ENCODE peak calls at places on chromosome 12, in five cellular contexts. One of them, this sample, is unnamed.
A peak's percentile ranks its signal among the peaks of the same experiment; 100 is the strongest.

GRCh38 chr12:68587448-68587873 is 23.2 kb upstream of the RAP1B start:
- DNase-seq in activated B cell treated with CpG ODN at 0.5 μM for 24 hours: no peak
- DNase-seq in epithelial cell of esophagus: no peak
- DNase-seq in CD4-positive, alpha-beta T cell: no peak
- DNase-seq in heart right ventricle: no peak
- DNase-seq in this sample: no peak

GRCh38 chr12:6612247-6612646 is 5.1 kb upstream of the CHD4 start:
- DNase-seq in activated B cell treated with CpG ODN at 0.5 μM for 24 hours: no peak
- DNase-seq in epithelial cell of esophagus: no peak
- DNase-seq in CD4-positive, alpha-beta T cell: no peak
- DNase-seq in heart right ventricle: no peak
- DNase-seq in this sample: no peak

GRCh38 chr12:108831309-108831991 is 25.9 kb downstream of the SSH1 start:
- DNase-seq in activated B cell treated with CpG ODN at 0.5 μM for 24 hours: no peak
- DNase-seq in epithelial cell of esophagus: no peak
- DNase-seq in CD4-positive, alpha-beta T cell: no peak
- DNase-seq in heart right ventricle: no peak
- DNase-seq in this sample: no peak

GRCh38 chr12:67069451-67070306 is 199.5 kb upstream of the CAND1 start:
- DNase-seq in activated B cell treated with CpG ODN at 0.5 μM for 24 hours: peak; percentile 18
- DNase-seq in epithelial cell of esophagus: peak; percentile 63
- DNase-seq in CD4-positive, alpha-beta T cell: peak; percentile 42
- DNase-seq in heart right ventricle: no peak
- DNase-seq in this sample: no peak

GRCh38 chr12:92408072-92408900 is 262.6 kb upstream of the BTG1 start:
- DNase-seq in activated B cell treated with CpG ODN at 0.5 μM for 24 hours: no peak
- DNase-seq in epithelial cell of esophagus: peak; percentile 58
- DNase-seq in CD4-positive, alpha-beta T cell: peak; percentile 21
- DNase-seq in heart right ventricle: peak; percentile 11
- DNase-seq in this sample: no peak

GRCh38 chr12:123115409-123116111 is 35.3 kb downstream of the PITPNM2 start:
- DNase-seq in activated B cell treated with CpG ODN at 0.5 μM for 24 hours: peak; percentile 32
- DNase-seq in epithelial cell of esophagus: peak; percentile 47
- DNase-seq in CD4-positive, alpha-beta T cell: peak; percentile 20
- DNase-seq in heart right ventricle: no peak
- DNase-seq in this sample: no peak

GRCh38 chr12:89542912-89543592 is 17.2 kb upstream of the POC1B start:
- DNase-seq in activated B cell treated with CpG ODN at 0.5 μM for 24 hours: peak; percentile 22
- DNase-seq in epithelial cell of esophagus: peak; percentile 88
- DNase-seq in CD4-positive, alpha-beta T cell: peak; percentile 50
- DNase-seq in heart right ventricle: no peak
- DNase-seq in this sample: peak; percentile 50

GRCh38 chr12:75894965-75895754 is 136.4 kb downstream of the PHLDA1 start:
- DNase-seq in activated B cell treated with CpG ODN at 0.5 μM for 24 hours: no peak
- DNase-seq in epithelial cell of esophagus: no peak
- DNase-seq in CD4-positive, alpha-beta T cell: no peak
- DNase-seq in heart right ventricle: no peak
- DNase-seq in this sample: no peak

GRCh38 chr12:109581856-109582255 is 8.3 kb downstream of the MVK start:
- DNase-seq in activated B cell treated with CpG ODN at 0.5 μM for 24 hours: no peak
- DNase-seq in epithelial cell of esophagus: peak; percentile 93
- DNase-seq in CD4-positive, alpha-beta T cell: no peak
- DNase-seq in heart right ventricle: no peak
- DNase-seq in this sample: no peak

GRCh38 chr12:43776498-43776897 is 17.7 kb downstream of the IRAK4 start:
- DNase-seq in activated B cell treated with CpG ODN at 0.5 μM for 24 hours: no peak
- DNase-seq in epithelial cell of esophagus: peak; percentile 50
- DNase-seq in CD4-positive, alpha-beta T cell: no peak
- DNase-seq in heart right ventricle: no peak
- DNase-seq in this sample: no peak

GRCh38 chr12:101276433-101276832 is 3.5 kb upstream of the UTP20 start:
- DNase-seq in activated B cell treated with CpG ODN at 0.5 μM for 24 hours: no peak
- DNase-seq in epithelial cell of esophagus: no peak
- DNase-seq in CD4-positive, alpha-beta T cell: no peak
- DNase-seq in heart right ventricle: no peak
- DNase-seq in this sample: no peak

GRCh38 chr12:46693518-46693917 is 132.3 kb downstream of the SLC38A4 start:
- DNase-seq in activated B cell treated with CpG ODN at 0.5 μM for 24 hours: no peak
- DNase-seq in epithelial cell of esophagus: no peak
- DNase-seq in CD4-positive, alpha-beta T cell: no peak
- DNase-seq in heart right ventricle: no peak
- DNase-seq in this sample: no peak

GRCh38 chr12:56256326-56256960 is 1.7 kb downstream of the ANKRD52 start:
- DNase-seq in activated B cell treated with CpG ODN at 0.5 μM for 24 hours: no peak
- DNase-seq in epithelial cell of esophagus: peak; percentile 13
- DNase-seq in CD4-positive, alpha-beta T cell: no peak
- DNase-seq in heart right ventricle: no peak
- DNase-seq in this sample: no peak

GRCh38 chr12:14849664-14850063 is 6.3 kb upstream of the ART4 start:
- DNase-seq in activated B cell treated with CpG ODN at 0.5 μM for 24 hours: no peak
- DNase-seq in epithelial cell of esophagus: peak; percentile 32
- DNase-seq in CD4-positive, alpha-beta T cell: no peak
- DNase-seq in heart right ventricle: no peak
- DNase-seq in this sample: no peak

GRCh38 chr12:120856980-120857379 is 47.2 kb downstream of the SPPL3 start:
- DNase-seq in activated B cell treated with CpG ODN at 0.5 μM for 24 hours: no peak
- DNase-seq in epithelial cell of esophagus: peak; percentile 41
- DNase-seq in CD4-positive, alpha-beta T cell: no peak
- DNase-seq in heart right ventricle: no peak
- DNase-seq in this sample: no peak
- TF ChIP-seq CTCF in activated B cell treated with CpG ODN at 0.5 μM for 24 hours: no peak
- TF ChIP-seq CTCF in epithelial cell of esophagus: peak; percentile 49
- TF ChIP-seq CTCF in CD4-positive, alpha-beta T cell: peak; percentile 55
- TF ChIP-seq CTCF in heart right ventricle: peak; percentile 46
- TF ChIP-seq CTCF in this sample: peak; percentile 39

DNA sequence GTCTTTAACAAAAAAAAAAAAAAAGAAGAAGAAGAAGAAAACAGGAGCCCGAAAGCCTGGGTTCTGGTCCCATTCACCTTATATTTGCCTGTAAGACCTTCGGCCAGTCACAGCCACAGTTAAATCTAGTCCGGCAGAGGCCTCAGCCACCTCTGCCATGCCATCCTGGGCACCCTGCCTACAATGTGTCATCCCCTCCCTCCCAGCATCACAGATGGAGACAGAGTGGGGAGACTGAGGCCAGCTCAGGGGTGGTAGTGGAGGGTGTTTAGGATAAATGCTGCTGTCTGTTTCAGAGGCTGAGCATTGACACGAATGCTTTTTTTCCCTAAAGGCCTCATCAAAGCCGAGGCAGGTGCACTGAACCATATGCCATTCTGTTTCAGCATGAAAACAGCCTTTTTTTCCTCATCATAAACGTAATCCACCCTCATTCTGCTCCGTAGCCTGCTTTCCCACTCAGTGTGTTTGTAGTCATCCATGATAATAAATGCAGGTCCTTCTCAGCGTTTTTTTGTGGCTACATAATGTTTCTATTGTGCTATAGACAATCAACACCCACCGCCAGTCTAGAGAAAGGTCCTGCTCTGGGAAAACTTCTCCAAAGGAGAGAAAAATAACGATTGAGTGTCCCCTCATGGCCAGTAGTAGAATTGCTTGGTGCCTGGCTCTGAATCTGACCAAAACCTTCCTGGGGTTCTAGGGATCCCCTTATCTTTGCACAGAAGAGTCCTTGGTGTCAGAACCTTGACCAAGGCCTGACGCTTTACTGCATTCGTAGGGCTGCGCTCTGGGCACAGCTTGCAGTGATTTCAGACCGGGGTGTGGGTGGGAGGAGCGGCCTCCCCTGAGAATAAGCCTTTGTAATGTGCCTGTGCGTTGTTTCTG is 41.1 kb upstream of the TSPAN9 start:
- DNase-seq in activated B cell treated with CpG ODN at 0.5 μM for 24 hours: no peak
- DNase-seq in epithelial cell of esophagus: no peak
- DNase-seq in CD4-positive, alpha-beta T cell: no peak
- DNase-seq in heart right ventricle: no peak
- DNase-seq in this sample: no peak
- TF ChIP-seq CTCF in activated B cell treated with CpG ODN at 0.5 μM for 24 hours: no peak
- TF ChIP-seq CTCF in epithelial cell of esophagus: peak; percentile 34
- TF ChIP-seq CTCF in CD4-positive, alpha-beta T cell: no peak
- TF ChIP-seq CTCF in heart right ventricle: peak; percentile 54
- TF ChIP-seq CTCF in this sample: no peak

GRCh38 chr12:39807043-39807442 is 187.4 kb upstream of the ABCD2 start:
- DNase-seq in activated B cell treated with CpG ODN at 0.5 μM for 24 hours: no peak
- DNase-seq in epithelial cell of esophagus: peak; percentile 2
- DNase-seq in CD4-positive, alpha-beta T cell: no peak
- DNase-seq in heart right ventricle: no peak
- DNase-seq in this sample: no peak
- TF ChIP-seq CTCF in activated B cell treated with CpG ODN at 0.5 μM for 24 hours: no peak
- TF ChIP-seq CTCF in epithelial cell of esophagus: peak; percentile 14
- TF ChIP-seq CTCF in CD4-positive, alpha-beta T cell: no peak
- TF ChIP-seq CTCF in heart right ventricle: no peak
- TF ChIP-seq CTCF in this sample: peak; percentile 16

DNA sequence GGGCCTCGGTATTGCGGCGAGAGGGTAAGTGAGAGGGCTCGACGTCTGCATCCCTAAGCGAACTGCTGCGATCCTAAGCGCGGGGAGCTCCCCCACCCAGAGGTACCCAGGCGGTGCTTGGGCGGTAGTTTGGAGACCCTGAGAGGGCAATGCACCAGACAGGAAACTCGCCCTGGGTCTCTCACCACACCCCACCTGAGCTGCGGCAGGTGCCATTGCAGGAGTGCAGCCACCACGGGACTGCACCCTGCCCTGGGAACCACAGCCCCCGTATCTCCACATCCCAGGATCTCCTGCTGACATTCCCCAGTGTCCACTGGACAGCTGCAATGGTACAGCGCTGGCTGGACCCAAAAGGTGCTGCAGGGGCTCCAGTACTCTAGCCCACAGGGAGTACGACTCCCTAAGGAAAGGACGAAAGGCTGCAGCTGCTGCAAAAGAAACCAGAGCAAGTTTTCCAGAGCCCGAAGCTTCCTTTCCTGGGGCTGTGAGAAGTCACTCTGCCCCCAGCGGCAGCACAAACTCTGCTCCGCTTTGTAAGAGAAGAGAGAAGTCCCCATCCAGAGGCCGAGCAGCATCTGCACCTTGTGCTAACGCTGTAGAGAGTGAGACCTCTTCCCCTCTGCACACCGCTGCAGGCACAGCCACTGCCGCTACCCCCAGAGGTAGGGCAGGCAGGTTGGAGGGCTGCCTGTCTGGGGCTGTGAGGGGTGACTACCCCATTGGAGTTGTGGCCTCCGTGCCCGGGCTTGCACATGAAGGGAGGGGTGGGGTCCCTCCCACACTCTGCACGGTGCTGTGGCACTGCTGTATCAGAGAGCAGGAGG is 31.1 kb upstream of the MON2 start:
- DNase-seq in activated B cell treated with CpG ODN at 0.5 μM for 24 hours: peak; percentile 20
- DNase-seq in epithelial cell of esophagus: peak; percentile 33
- DNase-seq in CD4-positive, alpha-beta T cell: peak; percentile 25
- DNase-seq in heart right ventricle: peak; percentile 29
- DNase-seq in this sample: peak; percentile 60
- TF ChIP-seq CTCF in activated B cell treated with CpG ODN at 0.5 μM for 24 hours: no peak
- TF ChIP-seq CTCF in epithelial cell of esophagus: peak; percentile 53
- TF ChIP-seq CTCF in CD4-positive, alpha-beta T cell: peak; percentile 19
- TF ChIP-seq CTCF in heart right ventricle: peak; percentile 58
- TF ChIP-seq CTCF in this sample: peak; percentile 56

GRCh38 chr12:103705927-103706326 is 118.9 kb downstream of the STAB2 start:
- DNase-seq in activated B cell treated with CpG ODN at 0.5 μM for 24 hours: no peak
- DNase-seq in epithelial cell of esophagus: no peak
- DNase-seq in CD4-positive, alpha-beta T cell: no peak
- DNase-seq in heart right ventricle: no peak
- DNase-seq in this sample: no peak
- TF ChIP-seq CTCF in activated B cell treated with CpG ODN at 0.5 μM for 24 hours: no peak
- TF ChIP-seq CTCF in epithelial cell of esophagus: peak; percentile 15
- TF ChIP-seq CTCF in CD4-positive, alpha-beta T cell: no peak
- TF ChIP-seq CTCF in heart right ventricle: no peak
- TF ChIP-seq CTCF in this sample: no peak

DNA sequence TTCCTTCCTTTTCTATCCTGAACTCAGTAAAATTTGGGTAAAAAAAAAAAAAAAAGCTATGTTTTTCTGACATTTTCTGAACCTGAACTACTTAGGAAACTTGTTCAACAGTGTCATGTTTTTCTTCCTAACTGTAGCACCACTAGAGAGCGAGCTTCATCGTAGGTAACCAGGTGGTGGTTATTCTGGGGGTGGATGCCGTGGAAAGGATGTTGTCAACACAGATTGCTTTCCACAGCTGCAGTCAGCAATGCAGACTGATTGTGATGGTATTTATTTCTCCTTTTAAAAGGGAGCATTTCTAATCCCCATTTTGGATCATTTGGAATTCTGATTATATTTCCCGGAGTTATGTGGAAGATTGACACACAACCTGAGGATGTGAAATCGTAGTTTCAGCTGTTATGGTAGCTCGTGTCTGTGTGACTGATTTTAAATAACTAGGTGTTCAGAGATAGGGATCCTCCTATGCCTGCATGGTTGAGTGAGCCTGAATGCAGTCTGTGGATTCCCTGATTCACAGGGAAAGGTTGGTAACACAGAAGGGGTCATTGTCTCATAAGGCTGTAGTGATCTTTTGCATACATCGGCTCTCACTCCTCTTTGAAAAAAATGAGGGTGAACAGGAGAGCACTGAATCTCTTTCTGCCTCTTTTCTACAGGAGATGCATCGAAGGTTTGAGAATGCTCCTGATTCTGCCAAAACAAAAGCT is 113.2 kb downstream of the ERC1 start:
- DNase-seq in activated B cell treated with CpG ODN at 0.5 μM for 24 hours: no peak
- DNase-seq in epithelial cell of esophagus: no peak
- DNase-seq in CD4-positive, alpha-beta T cell: no peak
- DNase-seq in heart right ventricle: no peak
- DNase-seq in this sample: no peak
- TF ChIP-seq CTCF in activated B cell treated with CpG ODN at 0.5 μM for 24 hours: no peak
- TF ChIP-seq CTCF in epithelial cell of esophagus: no peak
- TF ChIP-seq CTCF in CD4-positive, alpha-beta T cell: no peak
- TF ChIP-seq CTCF in heart right ventricle: no peak
- TF ChIP-seq CTCF in this sample: no peak